ENCODE peak calls at places on chromosomes 2 and 18, in eight cellular contexts. One of them, this sample, is unnamed.

GRCh38 chr2:26968001-26968400 is 2.4 kb upstream of the MAPRE3 start:
- DNase-seq in stimulated activated CD4-positive, alpha-beta T cell treated with anti-CD3 and anti-CD28 coated beads, Interleukin-1b, Interleukin-23, amount 100 ng/mL, for 1 hour: no peak
- DNase-seq in hypothalamus: no peak
- DNase-seq in A549: no peak
- DNase-seq in activated naive CD4-positive, alpha-beta T cell treated with anti-CD3 and anti-CD28 coated beads, Interleukin-2, amount 50 U/mL, for 72 hours: no peak
- DNase-seq in mucosa of gallbladder: no peak
- DNase-seq in effector CD4-positive, alpha-beta T cell: no peak
- DNase-seq in iris pigment epithelial cell: no peak
- DNase-seq in this sample: no peak

GRCh38 chr2:154455201-154455600 is 243.3 kb upstream of the KCNJ3 start:
- DNase-seq in stimulated activated CD4-positive, alpha-beta T cell treated with anti-CD3 and anti-CD28 coated beads, Interleukin-1b, Interleukin-23, amount 100 ng/mL, for 1 hour: no peak
- DNase-seq in hypothalamus: no peak
- DNase-seq in A549: no peak
- DNase-seq in activated naive CD4-positive, alpha-beta T cell treated with anti-CD3 and anti-CD28 coated beads, Interleukin-2, amount 50 U/mL, for 72 hours: no peak
- DNase-seq in mucosa of gallbladder: no peak
- DNase-seq in effector CD4-positive, alpha-beta T cell: no peak
- DNase-seq in iris pigment epithelial cell: peak
- DNase-seq in this sample: no peak

GRCh38 chr18:58861353-58861752 is 3.3 kb upstream of the ZNF532 start:
- DNase-seq in stimulated activated CD4-positive, alpha-beta T cell treated with anti-CD3 and anti-CD28 coated beads, Interleukin-1b, Interleukin-23, amount 100 ng/mL, for 1 hour: no peak
- DNase-seq in hypothalamus: no peak
- DNase-seq in A549: no peak
- DNase-seq in activated naive CD4-positive, alpha-beta T cell treated with anti-CD3 and anti-CD28 coated beads, Interleukin-2, amount 50 U/mL, for 72 hours: no peak
- DNase-seq in mucosa of gallbladder: no peak
- DNase-seq in effector CD4-positive, alpha-beta T cell: no peak
- DNase-seq in iris pigment epithelial cell: no peak
- DNase-seq in this sample: no peak

GRCh38 chr2:148590613-148591012 is 53.9 kb upstream of the EPC2 start:
- DNase-seq in stimulated activated CD4-positive, alpha-beta T cell treated with anti-CD3 and anti-CD28 coated beads, Interleukin-1b, Interleukin-23, amount 100 ng/mL, for 1 hour: no peak
- DNase-seq in hypothalamus: no peak
- DNase-seq in A549: no peak
- DNase-seq in activated naive CD4-positive, alpha-beta T cell treated with anti-CD3 and anti-CD28 coated beads, Interleukin-2, amount 50 U/mL, for 72 hours: no peak
- DNase-seq in mucosa of gallbladder: no peak
- DNase-seq in effector CD4-positive, alpha-beta T cell: no peak
- DNase-seq in iris pigment epithelial cell: no peak
- DNase-seq in this sample: no peak

GRCh38 chr2:46849741-46850474 is 65.7 kb downstream of the MCFD2 start:
- DNase-seq in stimulated activated CD4-positive, alpha-beta T cell treated with anti-CD3 and anti-CD28 coated beads, Interleukin-1b, Interleukin-23, amount 100 ng/mL, for 1 hour: no peak
- DNase-seq in hypothalamus: no peak
- DNase-seq in A549: peak
- DNase-seq in activated naive CD4-positive, alpha-beta T cell treated with anti-CD3 and anti-CD28 coated beads, Interleukin-2, amount 50 U/mL, for 72 hours: no peak
- DNase-seq in mucosa of gallbladder: peak
- DNase-seq in effector CD4-positive, alpha-beta T cell: no peak
- DNase-seq in iris pigment epithelial cell: peak
- DNase-seq in this sample: peak

GRCh38 chr2:224884188-224884587 is 158.1 kb downstream of the DOCK10 start:
- DNase-seq in stimulated activated CD4-positive, alpha-beta T cell treated with anti-CD3 and anti-CD28 coated beads, Interleukin-1b, Interleukin-23, amount 100 ng/mL, for 1 hour: no peak
- DNase-seq in hypothalamus: no peak
- DNase-seq in A549: peak
- DNase-seq in activated naive CD4-positive, alpha-beta T cell treated with anti-CD3 and anti-CD28 coated beads, Interleukin-2, amount 50 U/mL, for 72 hours: no peak
- DNase-seq in mucosa of gallbladder: no peak
- DNase-seq in effector CD4-positive, alpha-beta T cell: no peak
- DNase-seq in iris pigment epithelial cell: peak
- DNase-seq in this sample: no peak

GRCh38 chr18:72999971-73000607 is 132.3 kb upstream of the NETO1 start:
- DNase-seq in stimulated activated CD4-positive, alpha-beta T cell treated with anti-CD3 and anti-CD28 coated beads, Interleukin-1b, Interleukin-23, amount 100 ng/mL, for 1 hour: no peak
- DNase-seq in hypothalamus: no peak
- DNase-seq in A549: no peak
- DNase-seq in activated naive CD4-positive, alpha-beta T cell treated with anti-CD3 and anti-CD28 coated beads, Interleukin-2, amount 50 U/mL, for 72 hours: no peak
- DNase-seq in mucosa of gallbladder: no peak
- DNase-seq in effector CD4-positive, alpha-beta T cell: no peak
- DNase-seq in iris pigment epithelial cell: no peak
- DNase-seq in this sample: no peak

GRCh38 chr2:67619204-67619603 is 222.1 kb downstream of the ETAA1 start:
- DNase-seq in stimulated activated CD4-positive, alpha-beta T cell treated with anti-CD3 and anti-CD28 coated beads, Interleukin-1b, Interleukin-23, amount 100 ng/mL, for 1 hour: no peak
- DNase-seq in hypothalamus: no peak
- DNase-seq in A549: no peak
- DNase-seq in activated naive CD4-positive, alpha-beta T cell treated with anti-CD3 and anti-CD28 coated beads, Interleukin-2, amount 50 U/mL, for 72 hours: no peak
- DNase-seq in mucosa of gallbladder: no peak
- DNase-seq in effector CD4-positive, alpha-beta T cell: no peak
- DNase-seq in iris pigment epithelial cell: no peak
- DNase-seq in this sample: no peak

GRCh38 chr18:79785831-79786230 is 11.9 kb upstream of the KCNG2 start:
- DNase-seq in stimulated activated CD4-positive, alpha-beta T cell treated with anti-CD3 and anti-CD28 coated beads, Interleukin-1b, Interleukin-23, amount 100 ng/mL, for 1 hour: no peak
- DNase-seq in hypothalamus: no peak
- DNase-seq in A549: no peak
- DNase-seq in activated naive CD4-positive, alpha-beta T cell treated with anti-CD3 and anti-CD28 coated beads, Interleukin-2, amount 50 U/mL, for 72 hours: no peak
- DNase-seq in mucosa of gallbladder: no peak
- DNase-seq in effector CD4-positive, alpha-beta T cell: no peak
- DNase-seq in iris pigment epithelial cell: no peak
- DNase-seq in this sample: no peak

This sample was measured in ureter.